ENCODE peak calls at places on chromosomes 11 and 22, in nine cellular contexts. One of them, this sample, is unnamed.

GRCh38 chr11:133929401-133930052 is 27.2 kb downstream of the IGSF9B start:
- DNase-seq in SJSA1: no peak
- DNase-seq in thoracic aorta: no peak
- DNase-seq in mucosa of descending colon: no peak
- DNase-seq in esophagus squamous epithelium: no peak
- DNase-seq in pancreas: no peak
- DNase-seq in uterus: no peak
- DNase-seq in spleen: no peak
- DNase-seq in K562: no peak
- DNase-seq in this sample: no peak

GRCh38 chr22:48523091-48523490 is 1304.6 kb downstream of the BRD1 start:
- DNase-seq in spleen: no peak
- DNase-seq in thoracic aorta: no peak
- DNase-seq in uterus: no peak
- DNase-seq in K562: no peak
- DNase-seq in pancreas: no peak
- DNase-seq in SJSA1: no peak
- DNase-seq in mucosa of descending colon: no peak
- DNase-seq in esophagus squamous epithelium: no peak
- DNase-seq in this sample: no peak

GRCh38 chr22:39938509-39938908 is 21.7 kb upstream of the TMA7B start:
- DNase-seq in spleen: no peak
- DNase-seq in thoracic aorta: no peak
- DNase-seq in K562: peak; percentile 29
- DNase-seq in pancreas: no peak
- DNase-seq in mucosa of descending colon: no peak
- DNase-seq in SJSA1: no peak
- DNase-seq in esophagus squamous epithelium: no peak
- DNase-seq in uterus: no peak
- DNase-seq in this sample: no peak

GRCh38 chr11:126262216-126262615 is 6.5 kb downstream of the SRPRA start:
- DNase-seq in pancreas: no peak
- DNase-seq in uterus: no peak
- DNase-seq in mucosa of descending colon: no peak
- DNase-seq in K562: no peak
- DNase-seq in thoracic aorta: no peak
- DNase-seq in esophagus squamous epithelium: no peak
- DNase-seq in spleen: no peak
- DNase-seq in SJSA1: no peak
- DNase-seq in this sample: no peak

GRCh38 chr11:77395460-77396175 is 78.3 kb downstream of the PAK1 start:
- DNase-seq in thoracic aorta: no peak
- DNase-seq in esophagus squamous epithelium: no peak
- DNase-seq in pancreas: no peak
- DNase-seq in uterus: no peak
- DNase-seq in SJSA1: no peak
- DNase-seq in mucosa of descending colon: no peak
- DNase-seq in K562: no peak
- DNase-seq in spleen: no peak
- DNase-seq in this sample: no peak

GRCh38 chr11:111601979-111602864 is at the start of gene SIK2:
- DNase-seq in K562: peak; percentile 96
- DNase-seq in spleen: peak; percentile 97
- DNase-seq in SJSA1: peak; percentile 89
- DNase-seq in pancreas: peak; percentile 96
- DNase-seq in uterus: peak; percentile 94
- DNase-seq in mucosa of descending colon: peak; percentile 96
- DNase-seq in esophagus squamous epithelium: peak; percentile 50
- DNase-seq in thoracic aorta: peak; percentile 72
- DNase-seq in this sample: peak; percentile 96

GRCh38 chr11:12165237-12165875 is 55.0 kb downstream of the MICAL2 start:
- DNase-seq in SJSA1: no peak
- DNase-seq in K562: no peak
- DNase-seq in thoracic aorta: no peak
- DNase-seq in uterus: no peak
- DNase-seq in mucosa of descending colon: no peak
- DNase-seq in spleen: no peak
- DNase-seq in pancreas: no peak
- DNase-seq in esophagus squamous epithelium: no peak
- DNase-seq in this sample: no peak

GRCh38 chr11:15707971-15708370 is 593.2 kb downstream of the INSC start:
- DNase-seq in uterus: no peak
- DNase-seq in mucosa of descending colon: peak; percentile 55
- DNase-seq in K562: no peak
- DNase-seq in thoracic aorta: no peak
- DNase-seq in esophagus squamous epithelium: no peak
- DNase-seq in spleen: no peak
- DNase-seq in SJSA1: peak; percentile 93
- DNase-seq in pancreas: peak; percentile 71
- DNase-seq in this sample: no peak

GRCh38 chr11:111944651-111945051 is 7.5 kb downstream of the DIXDC1 start:
- DNase-seq in thoracic aorta: no peak
- DNase-seq in uterus: no peak
- DNase-seq in pancreas: no peak
- DNase-seq in K562: no peak
- DNase-seq in mucosa of descending colon: no peak
- DNase-seq in SJSA1: no peak
- DNase-seq in esophagus squamous epithelium: no peak
- DNase-seq in spleen: no peak
- DNase-seq in this sample: no peak

GRCh38 chr11:46352063-46352841 is 5.0 kb downstream of the DGKZ start:
- DNase-seq in mucosa of descending colon: peak; percentile 51
- DNase-seq in spleen: peak; percentile 91
- DNase-seq in pancreas: peak; percentile 84
- DNase-seq in esophagus squamous epithelium: no peak
- DNase-seq in K562: peak; percentile 85
- DNase-seq in uterus: no peak
- DNase-seq in SJSA1: no peak
- DNase-seq in thoracic aorta: no peak
- DNase-seq in this sample: peak; percentile 43

GRCh38 chr11:129694538-129694937 is 121.1 kb upstream of the TMEM45B start:
- DNase-seq in K562: peak; percentile 14
- DNase-seq in SJSA1: no peak
- DNase-seq in spleen: no peak
- DNase-seq in mucosa of descending colon: peak; percentile 54
- DNase-seq in esophagus squamous epithelium: no peak
- DNase-seq in uterus: no peak
- DNase-seq in thoracic aorta: no peak
- DNase-seq in pancreas: no peak
- DNase-seq in this sample: no peak

GRCh38 chr11:66262696-66263095 is 5.7 kb upstream of the RAB1B start:
- DNase-seq in SJSA1: peak; percentile 57
- DNase-seq in pancreas: no peak
- DNase-seq in uterus: no peak
- DNase-seq in thoracic aorta: no peak
- DNase-seq in esophagus squamous epithelium: no peak
- DNase-seq in spleen: peak; percentile 71
- DNase-seq in mucosa of descending colon: no peak
- DNase-seq in K562: no peak
- DNase-seq in this sample: no peak

GRCh38 chr11:13316528-13316961 is 39.0 kb downstream of the BMAL1 start:
- DNase-seq in spleen: no peak
- DNase-seq in uterus: peak; percentile 26
- DNase-seq in pancreas: no peak
- DNase-seq in mucosa of descending colon: no peak
- DNase-seq in esophagus squamous epithelium: no peak
- DNase-seq in SJSA1: no peak
- DNase-seq in thoracic aorta: peak; percentile 50
- DNase-seq in K562: no peak
- DNase-seq in this sample: no peak

GRCh38 chr11:27293500-27294417 is 69.3 kb downstream of the CCDC34 start:
- DNase-seq in K562: no peak
- DNase-seq in spleen: no peak
- DNase-seq in pancreas: no peak
- DNase-seq in esophagus squamous epithelium: no peak
- DNase-seq in uterus: no peak
- DNase-seq in SJSA1: peak; percentile 56
- DNase-seq in mucosa of descending colon: no peak
- DNase-seq in thoracic aorta: no peak
- DNase-seq in this sample: no peak

GRCh38 chr11:124867700-124868099 is 2.5 kb downstream of the ROBO3 start:
- DNase-seq in uterus: no peak
- DNase-seq in K562: peak; percentile 53
- DNase-seq in esophagus squamous epithelium: no peak
- DNase-seq in spleen: no peak
- DNase-seq in SJSA1: no peak
- DNase-seq in pancreas: no peak
- DNase-seq in mucosa of descending colon: peak; percentile 39
- DNase-seq in thoracic aorta: no peak
- DNase-seq in this sample: no peak
- H3K4me1 ChIP-seq in uterus: no peaks in the 10 kb centered on the region
- H3K4me1 ChIP-seq in K562: peaks cover 22% of the 10 kb centered on the region
- H3K4me1 ChIP-seq in esophagus squamous epithelium: peaks cover 13% of the 10 kb centered on the region
- H3K4me1 ChIP-seq in spleen: peaks cover 55% of the 10 kb centered on the region
- H3K4me1 ChIP-seq in SJSA1: peaks cover 4% of the 10 kb centered on the region
- H3K4me1 ChIP-seq in pancreas: no peaks in the 10 kb centered on the region
- H3K4me1 ChIP-seq in mucosa of descending colon: peaks cover 17% of the 10 kb centered on the region
- H3K4me1 ChIP-seq in thoracic aorta: peaks cover 37% of the 10 kb centered on the region
- H3K4me1 ChIP-seq in this sample: no peaks in the 10 kb centered on the region

GRCh38 chr22:37502342-37503182 is 16.4 kb upstream of the MFNG start:
- DNase-seq in pancreas: peak; percentile 87
- DNase-seq in thoracic aorta: no peak
- DNase-seq in spleen: no peak
- DNase-seq in mucosa of descending colon: peak; percentile 90
- DNase-seq in uterus: peak; percentile 44
- DNase-seq in esophagus squamous epithelium: no peak
- DNase-seq in K562: no peak
- DNase-seq in SJSA1: no peak
- DNase-seq in this sample: no peak
- H3K4me1 ChIP-seq in pancreas: peaks cover 50% of the 10 kb centered on the region
- H3K4me1 ChIP-seq in thoracic aorta: peaks cover 21% of the 10 kb centered on the region
- H3K4me1 ChIP-seq in spleen: peaks cover 67% of the 10 kb centered on the region
- H3K4me1 ChIP-seq in mucosa of descending colon: peaks cover 59% of the 10 kb centered on the region
- H3K4me1 ChIP-seq in uterus: no peaks in the 10 kb centered on the region
- H3K4me1 ChIP-seq in esophagus squamous epithelium: no peaks in the 10 kb centered on the region
- H3K4me1 ChIP-seq in K562: peaks cover 39% of the 10 kb centered on the region
- H3K4me1 ChIP-seq in SJSA1: peaks cover 8% of the 10 kb centered on the region
- H3K4me1 ChIP-seq in this sample: peaks cover 71% of the 10 kb centered on the region

GRCh38 chr11:128625766-128626165 is 38.4 kb upstream of the ETS1 start:
- DNase-seq in SJSA1: no peak
- DNase-seq in pancreas: no peak
- DNase-seq in esophagus squamous epithelium: no peak
- DNase-seq in spleen: no peak
- DNase-seq in thoracic aorta: no peak
- DNase-seq in mucosa of descending colon: no peak
- DNase-seq in K562: no peak
- DNase-seq in uterus: no peak
- DNase-seq in this sample: no peak

GRCh38 chr11:128628343-128628673 is 41.0 kb upstream of the ETS1 start:
- DNase-seq in thoracic aorta: no peak
- DNase-seq in spleen: no peak
- DNase-seq in esophagus squamous epithelium: no peak
- DNase-seq in mucosa of descending colon: no peak
- DNase-seq in pancreas: no peak
- DNase-seq in SJSA1: no peak
- DNase-seq in uterus: no peak
- DNase-seq in K562: no peak
- DNase-seq in this sample: no peak

GRCh38 chr11:128627666-128628342 is 40.4 kb upstream of the ETS1 start:
- DNase-seq in mucosa of descending colon: no peak
- DNase-seq in K562: no peak
- DNase-seq in esophagus squamous epithelium: no peak
- DNase-seq in pancreas: no peak
- DNase-seq in spleen: no peak
- DNase-seq in uterus: no peak
- DNase-seq in thoracic aorta: no peak
- DNase-seq in SJSA1: no peak
- DNase-seq in this sample: no peak

GRCh38 chr11:128628686-128629085 is 41.3 kb upstream of the ETS1 start:
- DNase-seq in esophagus squamous epithelium: no peak
- DNase-seq in mucosa of descending colon: no peak
- DNase-seq in K562: no peak
- DNase-seq in thoracic aorta: no peak
- DNase-seq in SJSA1: no peak
- DNase-seq in spleen: no peak
- DNase-seq in pancreas: no peak
- DNase-seq in uterus: no peak
- DNase-seq in this sample: peak; percentile 84

GRCh38 chr11:128626913-128627665 is 39.7 kb upstream of the ETS1 start:
- DNase-seq in SJSA1: no peak
- DNase-seq in esophagus squamous epithelium: no peak
- DNase-seq in mucosa of descending colon: no peak
- DNase-seq in K562: no peak
- DNase-seq in pancreas: no peak
- DNase-seq in thoracic aorta: no peak
- DNase-seq in uterus: no peak
- DNase-seq in spleen: no peak
- DNase-seq in this sample: no peak
- H3K4me1 ChIP-seq in SJSA1: peaks cover 4% of the 10 kb centered on the region
- H3K4me1 ChIP-seq in esophagus squamous epithelium: no peaks in the 10 kb centered on the region
- H3K4me1 ChIP-seq in mucosa of descending colon: peaks cover 17% of the 10 kb centered on the region
- H3K4me1 ChIP-seq in K562: no peaks in the 10 kb centered on the region
- H3K4me1 ChIP-seq in pancreas: peaks cover 3% of the 10 kb centered on the region
- H3K4me1 ChIP-seq in thoracic aorta: peaks cover 15% of the 10 kb centered on the region
- H3K4me1 ChIP-seq in uterus: no peaks in the 10 kb centered on the region
- H3K4me1 ChIP-seq in spleen: peaks cover 96% of the 10 kb centered on the region
- H3K4me1 ChIP-seq in this sample: no peaks in the 10 kb centered on the region

GRCh38 chr11:34344410-34345011 is 13.3 kb downstream of the ABTB2 start:
- DNase-seq in spleen: no peak
- DNase-seq in uterus: no peak
- DNase-seq in SJSA1: no peak
- DNase-seq in K562: no peak
- DNase-seq in esophagus squamous epithelium: no peak
- DNase-seq in mucosa of descending colon: no peak
- DNase-seq in thoracic aorta: no peak
- DNase-seq in pancreas: no peak
- DNase-seq in this sample: no peak
- H3K4me1 ChIP-seq in spleen: peaks cover 12% of the 10 kb centered on the region
- H3K4me1 ChIP-seq in uterus: peaks cover 7% of the 10 kb centered on the region
- H3K4me1 ChIP-seq in SJSA1: peaks cover 38% of the 10 kb centered on the region
- H3K4me1 ChIP-seq in K562: no peaks in the 10 kb centered on the region
- H3K4me1 ChIP-seq in esophagus squamous epithelium: no peaks in the 10 kb centered on the region
- H3K4me1 ChIP-seq in mucosa of descending colon: peaks cover 15% of the 10 kb centered on the region
- H3K4me1 ChIP-seq in thoracic aorta: peaks cover 96% of the 10 kb centered on the region
- H3K4me1 ChIP-seq in pancreas: no peaks in the 10 kb centered on the region
- H3K4me1 ChIP-seq in this sample: no peaks in the 10 kb centered on the region

DNA sequence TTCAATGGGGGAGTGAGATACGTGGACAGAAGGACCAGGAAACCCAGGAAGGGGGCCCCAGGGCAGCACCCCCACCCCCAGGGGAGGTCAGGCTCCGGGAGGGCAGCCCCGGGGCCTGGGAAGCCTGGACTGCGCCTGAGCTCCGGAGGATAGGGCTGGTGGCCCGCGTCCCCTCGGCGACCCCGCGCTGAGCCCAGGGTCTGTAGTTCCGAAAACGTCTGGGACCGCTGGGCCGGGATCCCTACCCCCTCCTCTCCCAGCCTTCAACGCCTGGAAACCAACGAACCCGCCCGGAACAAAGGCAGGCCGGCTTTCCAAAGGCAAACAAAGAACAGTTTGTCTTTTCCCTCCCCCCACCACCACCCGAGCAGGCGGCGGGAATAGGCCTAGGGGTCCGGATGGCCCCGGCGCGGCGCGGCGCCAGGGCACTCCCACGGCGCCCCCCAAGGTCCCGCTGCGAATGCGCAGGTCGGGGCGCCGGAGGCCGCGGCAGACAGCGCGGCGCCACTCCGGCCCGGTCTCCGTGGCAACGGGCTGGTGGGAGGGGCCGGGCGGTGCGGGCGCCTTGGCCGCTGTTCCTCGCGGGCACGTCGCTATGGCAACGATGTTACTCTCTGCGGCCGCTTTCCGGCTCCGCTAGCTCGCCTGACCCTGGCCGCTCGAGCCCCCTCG is 58.5 kb downstream of the IGLL1 start:
- DNase-seq in pancreas: peak; percentile 91
- DNase-seq in esophagus squamous epithelium: no peak
- DNase-seq in mucosa of descending colon: peak; percentile 93
- DNase-seq in SJSA1: peak; percentile 95
- DNase-seq in K562: peak; percentile 93
- DNase-seq in uterus: peak; percentile 86
- DNase-seq in spleen: peak; percentile 95
- DNase-seq in thoracic aorta: peak; percentile 72
- DNase-seq in this sample: peak; percentile 92
- H3K4me1 ChIP-seq in pancreas: no peaks in the 10 kb centered on the region
- H3K4me1 ChIP-seq in esophagus squamous epithelium: peaks cover 17% of the 10 kb centered on the region
- H3K4me1 ChIP-seq in mucosa of descending colon: peaks cover 16% of the 10 kb centered on the region
- H3K4me1 ChIP-seq in SJSA1: peaks cover 38% of the 10 kb centered on the region
- H3K4me1 ChIP-seq in K562: peaks cover 42% of the 10 kb centered on the region
- H3K4me1 ChIP-seq in uterus: no peaks in the 10 kb centered on the region
- H3K4me1 ChIP-seq in spleen: peaks cover 40% of the 10 kb centered on the region
- H3K4me1 ChIP-seq in thoracic aorta: peaks cover 28% of the 10 kb centered on the region
- H3K4me1 ChIP-seq in this sample: peaks cover 7% of the 10 kb centered on the region

This sample was measured in Peyer's patch.